ENCODE peak calls at places on chromosome 5, in five cellular contexts. One of them, this sample, is unnamed.

GRCh38 chr5:14397717-14398116 is 183.9 kb upstream of the OTULINL start:
- DNase-seq in progenitor cell of endocrine pancreas: no peak
- DNase-seq in stomach: no peak
- DNase-seq in AG04450: peak; percentile 53
- DNase-seq in nephron progenitor cell: no peak
- DNase-seq in this sample: no peak

GRCh38 chr5:179061025-179061424 is 852 bp downstream of the ZNF354C start:
- DNase-seq in progenitor cell of endocrine pancreas: no peak
- DNase-seq in stomach: no peak
- DNase-seq in AG04450: no peak
- DNase-seq in nephron progenitor cell: no peak
- DNase-seq in this sample: no peak

GRCh38 chr5:163565931-163566608 is 60.7 kb downstream of the MAT2B start:
- DNase-seq in progenitor cell of endocrine pancreas: peak; percentile 26
- DNase-seq in stomach: peak; percentile 33
- DNase-seq in AG04450: no peak
- DNase-seq in nephron progenitor cell: peak; percentile 43
- DNase-seq in this sample: no peak

GRCh38 chr5:111072949-111073682 is 1.6 kb downstream of the TSLP start:
- DNase-seq in progenitor cell of endocrine pancreas: peak; percentile 11
- DNase-seq in stomach: peak; percentile 28
- DNase-seq in AG04450: no peak
- DNase-seq in nephron progenitor cell: peak; percentile 84
- DNase-seq in this sample: no peak

GRCh38 chr5:145937432-145938250 is 1.3 kb downstream of the SH3RF2 start:
- DNase-seq in progenitor cell of endocrine pancreas: no peak
- DNase-seq in stomach: peak; percentile 38
- DNase-seq in AG04450: no peak
- DNase-seq in nephron progenitor cell: no peak
- DNase-seq in this sample: no peak

GRCh38 chr5:53481887-53482716 is 1.7 kb downstream of the FST start:
- DNase-seq in progenitor cell of endocrine pancreas: peak; percentile 45
- DNase-seq in stomach: peak; percentile 78
- DNase-seq in AG04450: no peak
- DNase-seq in nephron progenitor cell: peak; percentile 68
- DNase-seq in this sample: no peak

GRCh38 chr5:173689713-173690360 is 73.4 kb upstream of the BOD1 start:
- DNase-seq in progenitor cell of endocrine pancreas: no peak
- DNase-seq in stomach: peak; percentile 59
- DNase-seq in AG04450: no peak
- DNase-seq in nephron progenitor cell: no peak
- DNase-seq in this sample: no peak

GRCh38 chr5:177526791-177527190 is 10.0 kb upstream of the DDX41 start:
- DNase-seq in progenitor cell of endocrine pancreas: no peak
- DNase-seq in stomach: no peak
- DNase-seq in AG04450: no peak
- DNase-seq in nephron progenitor cell: no peak
- DNase-seq in this sample: no peak

GRCh38 chr5:38607930-38608545 is 51.6 kb upstream of the LIFR start:
- DNase-seq in progenitor cell of endocrine pancreas: no peak
- DNase-seq in stomach: no peak
- DNase-seq in AG04450: peak; percentile 73
- DNase-seq in nephron progenitor cell: no peak
- DNase-seq in this sample: no peak

GRCh38 chr5:178281321-178281720 is 48.7 kb upstream of the PHYKPL start:
- DNase-seq in progenitor cell of endocrine pancreas: no peak
- DNase-seq in stomach: no peak
- DNase-seq in AG04450: no peak
- DNase-seq in nephron progenitor cell: no peak
- DNase-seq in this sample: no peak

GRCh38 chr5:65144136-65144871 is 337.4 kb downstream of the ADAMTS6 start:
- DNase-seq in progenitor cell of endocrine pancreas: no peak
- DNase-seq in stomach: no peak
- DNase-seq in AG04450: no peak
- DNase-seq in nephron progenitor cell: no peak
- DNase-seq in this sample: no peak

GRCh38 chr5:110441035-110441434 is 285.4 kb downstream of the TMEM232 start:
- DNase-seq in progenitor cell of endocrine pancreas: no peak
- DNase-seq in stomach: no peak
- DNase-seq in AG04450: no peak
- DNase-seq in nephron progenitor cell: no peak
- DNase-seq in this sample: no peak

GRCh38 chr5:142913728-142914338 is 143.7 kb downstream of the ARHGAP26 start:
- DNase-seq in progenitor cell of endocrine pancreas: no peak
- DNase-seq in stomach: no peak
- DNase-seq in AG04450: no peak
- DNase-seq in nephron progenitor cell: no peak
- DNase-seq in this sample: no peak
- TF ChIP-seq CTCF in progenitor cell of endocrine pancreas: peak; percentile 25
- TF ChIP-seq CTCF in stomach: no peak
- TF ChIP-seq CTCF in AG04450: peak; percentile 17
- TF ChIP-seq CTCF in nephron progenitor cell: no peak
- TF ChIP-seq CTCF in this sample: peak; percentile 4

GRCh38 chr5:51416149-51416548 is 32.9 kb downstream of the ISL1 start:
- DNase-seq in progenitor cell of endocrine pancreas: no peak
- DNase-seq in stomach: no peak
- DNase-seq in AG04450: no peak
- DNase-seq in nephron progenitor cell: no peak
- DNase-seq in this sample: no peak
- TF ChIP-seq CTCF in progenitor cell of endocrine pancreas: no peak
- TF ChIP-seq CTCF in stomach: no peak
- TF ChIP-seq CTCF in AG04450: no peak
- TF ChIP-seq CTCF in nephron progenitor cell: no peak
- TF ChIP-seq CTCF in this sample: peak; percentile 37

GRCh38 chr5:97095318-97095732 is 47.1 kb downstream of the LIX1 start:
- DNase-seq in progenitor cell of endocrine pancreas: no peak
- DNase-seq in stomach: no peak
- DNase-seq in AG04450: no peak
- DNase-seq in nephron progenitor cell: no peak
- DNase-seq in this sample: no peak
- TF ChIP-seq CTCF in progenitor cell of endocrine pancreas: no peak
- TF ChIP-seq CTCF in stomach: no peak
- TF ChIP-seq CTCF in AG04450: no peak
- TF ChIP-seq CTCF in nephron progenitor cell: no peak
- TF ChIP-seq CTCF in this sample: no peak

GRCh38 chr5:16842916-16843315 is 93.2 kb downstream of the MYO10 start:
- DNase-seq in progenitor cell of endocrine pancreas: no peak
- DNase-seq in stomach: no peak
- DNase-seq in AG04450: no peak
- DNase-seq in nephron progenitor cell: no peak
- DNase-seq in this sample: no peak

GRCh38 chr5:16849821-16850220 is 86.3 kb downstream of the MYO10 start:
- DNase-seq in progenitor cell of endocrine pancreas: no peak
- DNase-seq in stomach: no peak
- DNase-seq in AG04450: no peak
- DNase-seq in nephron progenitor cell: no peak
- DNase-seq in this sample: no peak

GRCh38 chr5:16841416-16841815 is 94.7 kb downstream of the MYO10 start:
- DNase-seq in progenitor cell of endocrine pancreas: no peak
- DNase-seq in stomach: no peak
- DNase-seq in AG04450: no peak
- DNase-seq in nephron progenitor cell: no peak
- DNase-seq in this sample: no peak

GRCh38 chr5:16849181-16849580 is 86.9 kb downstream of the MYO10 start:
- DNase-seq in progenitor cell of endocrine pancreas: no peak
- DNase-seq in stomach: no peak
- DNase-seq in AG04450: no peak
- DNase-seq in nephron progenitor cell: no peak
- DNase-seq in this sample: no peak

GRCh38 chr5:16844952-16845351 is 91.1 kb downstream of the MYO10 start:
- DNase-seq in progenitor cell of endocrine pancreas: no peak
- DNase-seq in stomach: no peak
- DNase-seq in AG04450: no peak
- DNase-seq in nephron progenitor cell: no peak
- DNase-seq in this sample: no peak
- TF ChIP-seq CTCF in progenitor cell of endocrine pancreas: peak; percentile 29
- TF ChIP-seq CTCF in stomach: no peak
- TF ChIP-seq CTCF in AG04450: no peak
- TF ChIP-seq CTCF in nephron progenitor cell: no peak
- TF ChIP-seq CTCF in this sample: no peak

GRCh38 chr5:87576867-87577266 is 164.1 kb upstream of the CCNH start:
- DNase-seq in progenitor cell of endocrine pancreas: no peak
- DNase-seq in stomach: no peak
- DNase-seq in AG04450: no peak
- DNase-seq in nephron progenitor cell: no peak
- DNase-seq in this sample: no peak

GRCh38 chr5:87572092-87572491 is 159.4 kb upstream of the CCNH start:
- DNase-seq in progenitor cell of endocrine pancreas: no peak
- DNase-seq in stomach: no peak
- DNase-seq in AG04450: no peak
- DNase-seq in nephron progenitor cell: no peak
- DNase-seq in this sample: no peak

GRCh38 chr5:87574106-87574505 is 161.4 kb upstream of the CCNH start:
- DNase-seq in progenitor cell of endocrine pancreas: no peak
- DNase-seq in stomach: no peak
- DNase-seq in AG04450: no peak
- DNase-seq in nephron progenitor cell: no peak
- DNase-seq in this sample: no peak

GRCh38 chr5:87570366-87570765 is 157.6 kb upstream of the CCNH start:
- DNase-seq in progenitor cell of endocrine pancreas: no peak
- DNase-seq in stomach: no peak
- DNase-seq in AG04450: no peak
- DNase-seq in nephron progenitor cell: no peak
- DNase-seq in this sample: no peak

DNA sequence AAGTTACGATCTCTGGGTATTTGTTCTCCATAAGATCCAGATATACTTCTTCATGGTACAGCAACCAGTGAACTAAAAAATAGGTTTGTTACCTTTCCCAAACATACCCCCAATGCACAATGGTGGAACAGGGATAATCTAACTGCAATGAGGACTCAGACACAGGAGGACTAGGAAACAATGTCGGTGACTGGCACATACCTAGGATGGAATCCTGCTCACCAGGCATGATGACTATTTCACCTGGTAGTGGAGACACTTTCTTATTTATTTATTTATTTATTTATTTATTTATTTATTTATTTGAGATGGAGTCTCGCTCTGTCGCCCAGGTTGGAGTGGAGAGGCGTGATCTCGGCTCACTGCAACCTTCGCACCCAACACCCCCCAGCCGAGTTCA is 159.9 kb upstream of the CCNH start:
- DNase-seq in progenitor cell of endocrine pancreas: no peak
- DNase-seq in stomach: no peak
- DNase-seq in AG04450: no peak
- DNase-seq in nephron progenitor cell: no peak
- DNase-seq in this sample: no peak
- TF ChIP-seq CTCF in progenitor cell of endocrine pancreas: no peak
- TF ChIP-seq CTCF in stomach: no peak
- TF ChIP-seq CTCF in AG04450: no peak
- TF ChIP-seq CTCF in nephron progenitor cell: no peak
- TF ChIP-seq CTCF in this sample: no peak

GRCh38 chr5:135880278-135880677 is 15.4 kb downstream of the IL9 start:
- DNase-seq in progenitor cell of endocrine pancreas: no peak
- DNase-seq in stomach: no peak
- DNase-seq in AG04450: no peak
- DNase-seq in nephron progenitor cell: peak; percentile 28
- DNase-seq in this sample: no peak
- TF ChIP-seq CTCF in progenitor cell of endocrine pancreas: peak; percentile 47
- TF ChIP-seq CTCF in stomach: no peak
- TF ChIP-seq CTCF in AG04450: peak; percentile 28
- TF ChIP-seq CTCF in nephron progenitor cell: no peak
- TF ChIP-seq CTCF in this sample: peak; percentile 41

This sample was measured in D721Med.